ENCODE peak calls at places on chromosomes 3 and 15, in four cellular contexts. X, B, K and Z are unnamed samples.

GRCh38 chr3:29555590-29555989 is 274.7 kb downstream of the RBMS3 start:
- DNase-seq in B (no peak), X (no peak), K (no peak), Z (no peak)

GRCh38 chr15:25178835-25179672 is 224.3 kb downstream of the SNRPN start:
- DNase-seq in K (peak), B (no peak), X (no peak), Z (no peak)

GRCh38 chr3:125374996-125375941 is at the start of gene ZNF148:
- DNase-seq in B (peak), K (peak), X (peak), Z (peak)

GRCh38 chr3:156483426-156483825 is 71.5 kb downstream of the SSR3 start:
- DNase-seq in K (no peak), B (no peak), X (peak), Z (peak)

GRCh38 chr15:82624008-82624407 is 23.2 kb downstream of the CPEB1 start:
- DNase-seq in B (no peak), K (no peak), X (no peak), Z (no peak)

GRCh38 chr3:9947025-9947995 is 4.9 kb downstream of the PRRT3 start:
- DNase-seq in X (peak), B (no peak), K (no peak), Z (no peak)

GRCh38 chr3:66476852-66477381 is 23.9 kb downstream of the LRIG1 start:
- DNase-seq in B (no peak), K (no peak), X (no peak), Z (no peak)

GRCh38 chr3:65575376-65575840 is 463.3 kb downstream of the MAGI1 start:
- DNase-seq in K (no peak), B (no peak), X (peak), Z (peak)

GRCh38 chr3:123037015-123037375 is 9.4 kb upstream of the SEMA5B start:
- DNase-seq in X (no peak), K (no peak), B (no peak), Z (no peak)

GRCh38 chr15:66623801-66624453 is 58.1 kb upstream of the LCTL start:
- DNase-seq in K (no peak), X (no peak), B (no peak), Z (no peak)

GRCh38 chr3:185632996-185633395 is 46.9 kb downstream of the SENP2 start:
- DNase-seq in K (no peak), X (no peak), B (no peak), Z (no peak)

GRCh38 chr15:67906382-67906781 is 66.5 kb upstream of the RNU6-1 start:
- DNase-seq in X (peak), K (no peak), B (no peak), Z (no peak)

GRCh38 chr3:107117922-107118576 is 259.2 kb upstream of the CCDC54 start:
- DNase-seq in K (no peak), B (no peak), X (peak), Z (peak)

GRCh38 chr3:27724459-27725197 is 2.5 kb upstream of the EOMES start:
- DNase-seq in B (no peak), K (no peak), X (no peak), Z (no peak)

GRCh38 chr3:123576119-123576518 is 8.7 kb downstream of the HACD2 start:
- DNase-seq in K (no peak), B (no peak), X (no peak), Z (no peak)

GRCh38 chr15:77001966-77002365 is 7.0 kb downstream of the PSTPIP1 start:
- DNase-seq in B (no peak), X (no peak), K (no peak), Z (no peak)

GRCh38 chr3:16477501-16477900 is 36.0 kb downstream of the RFTN1 start:
- DNase-seq in X (peak), B (no peak), K (no peak), Z (no peak)

GRCh38 chr3:81195483-81195882 is 566.0 kb downstream of the GBE1 start:
- DNase-seq in X (no peak), K (no peak), B (no peak), Z (no peak)

GRCh38 chr15:67033012-67033411 is 32.4 kb upstream of the SMAD3 start:
- DNase-seq in X (no peak), B (no peak), K (no peak), Z (no peak)

GRCh38 chr3:414063-414462 is 217.5 kb downstream of the CHL1 start:
- DNase-seq in K (no peak), B (no peak), X (peak), Z (peak)

GRCh38 chr3:94272030-94272429 is 209.2 kb downstream of the NSUN3 start:
- DNase-seq in X (no peak), B (no peak), K (no peak), Z (no peak)

GRCh38 chr3:135453333-135453732 is 512.2 kb upstream of the PPP2R3A start:
- DNase-seq in K (no peak), X (no peak), B (no peak), Z (no peak)

GRCh38 chr15:40785158-40785557 is 15.4 kb downstream of the C15orf62 start:
- DNase-seq in X (no peak), B (no peak), K (no peak), Z (no peak)

GRCh38 chr3:195160257-195160898 is 110.6 kb downstream of the XXYLT1 start:
- DNase-seq in K (no peak), B (no peak), X (peak), Z (no peak)